ENCODE peak calls at places on chromosomes 7 and 10, in six cellular contexts. B, Y, E, Q, X and O are unnamed samples.
A peak's percentile ranks its signal among the peaks of the same experiment; 100 is the strongest.

GRCh38 chr10:51960494-51960895 is 261.1 kb upstream of the CSTF2T start:
- DNase-seq in X (no peak), E (no peak), B (no peak), Q (peak; percentile 2), Y (no peak), O (peak; percentile 4)

GRCh38 chr10:72310241-72310633 is 36.5 kb downstream of the DDIT4 start:
- DNase-seq in B (peak; percentile 51), E (peak; percentile 52), Q (no peak), X (no peak), Y (no peak), O (no peak)

GRCh38 chr7:25031007-25031406 is 51.0 kb upstream of the OSBPL3 start:
- DNase-seq in E (no peak), Y (peak; percentile 2), X (peak; percentile 48), Q (peak; percentile 20), B (no peak), O (no peak)

GRCh38 chr7:154503962-154504550 is 451.9 kb downstream of the DPP6 start:
- DNase-seq in Q (no peak), E (no peak), Y (no peak), B (no peak), X (no peak), O (no peak)

GRCh38 chr10:124124123-124124768 is 30.8 kb upstream of the CHST15 start:
- DNase-seq in Y (no peak), Q (no peak), B (no peak), E (peak; percentile 9), X (no peak), O (no peak)

GRCh38 chr10:8477300-8477699 is 422.8 kb downstream of the GATA3 start:
- DNase-seq in X (no peak), Y (no peak), Q (no peak), B (no peak), E (no peak), O (no peak)

GRCh38 chr10:51700228-51700835 is 937 bp upstream of the CSTF2T start:
- DNase-seq in Q (no peak), X (peak; percentile 17), E (peak; percentile 43), B (peak; percentile 59), Y (no peak), O (peak; percentile 8)

GRCh38 chr10:23656735-23657134 is 217.9 kb downstream of the OTUD1 start:
- DNase-seq in B (no peak), Y (no peak), X (no peak), Q (no peak), E (no peak), O (no peak)

GRCh38 chr7:106283831-106284515 is 810 bp downstream of the NAMPT start:
- DNase-seq in E (peak; percentile 70), Q (no peak), B (peak; percentile 74), X (peak; percentile 65), Y (no peak), O (peak; percentile 12)
- TF ChIP-seq POLR2A in E (peak; percentile 9), Q (no peak), B (peak; percentile 2), X (peak; percentile 70), Y (no peak), O (no peak)

GRCh38 chr10:70480254-70480861 is 1.8 kb downstream of the PALD1 start:
- DNase-seq in Y (no peak), X (peak; percentile 46), E (no peak), B (no peak), Q (peak; percentile 62), O (no peak)

GRCh38 chr10:70478191-70479160 is at the start of gene PALD1:
- DNase-seq in B (peak; percentile 76), Q (peak; percentile 79), X (peak; percentile 65), E (peak; percentile 78), Y (no peak), O (no peak)

GRCh38 chr10:70479626-70480253 is 1.2 kb downstream of the PALD1 start:
- DNase-seq in E (no peak), Q (no peak), X (peak; percentile 49), B (no peak), Y (no peak), O (no peak)

GRCh38 chr10:70477661-70478162 is 855 bp upstream of the PALD1 start:
- DNase-seq in X (peak; percentile 23), E (no peak), Y (no peak), B (peak; percentile 71), Q (no peak), O (no peak)

GRCh38 chr10:70479161-70479531 is 579 bp downstream of the PALD1 start:
- DNase-seq in E (no peak), B (no peak), Q (no peak), Y (no peak), X (no peak), O (no peak)
- TF ChIP-seq POLR2A in E (no peak), B (no peak), Q (no peak), Y (no peak), X (no peak), O (no peak)

DNA sequence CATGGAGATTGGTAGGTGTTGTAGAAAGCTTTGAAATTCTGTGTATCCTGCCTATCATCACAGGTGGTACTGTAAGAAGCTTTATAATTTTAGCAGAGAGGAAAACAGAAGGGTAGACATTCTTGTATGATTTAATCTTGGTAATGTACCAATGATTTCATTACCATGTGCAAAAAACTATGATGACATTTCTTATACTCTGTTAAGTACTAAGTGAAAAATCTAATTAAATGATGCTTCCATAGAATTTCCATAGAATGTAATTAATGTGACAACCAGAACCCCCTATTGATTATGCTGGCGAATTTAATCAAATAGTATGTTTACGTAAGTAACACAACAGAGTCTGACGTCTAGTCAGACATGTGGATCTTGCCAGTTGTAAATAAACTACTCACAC is 16.0 kb upstream of the RHOBTB1 start:
- DNase-seq in X (no peak), Y (no peak), E (no peak), B (no peak), Q (no peak), O (no peak)
- TF ChIP-seq POLR2A in X (no peak), Y (no peak), E (no peak), B (no peak), Q (no peak), O (no peak)

DNA sequence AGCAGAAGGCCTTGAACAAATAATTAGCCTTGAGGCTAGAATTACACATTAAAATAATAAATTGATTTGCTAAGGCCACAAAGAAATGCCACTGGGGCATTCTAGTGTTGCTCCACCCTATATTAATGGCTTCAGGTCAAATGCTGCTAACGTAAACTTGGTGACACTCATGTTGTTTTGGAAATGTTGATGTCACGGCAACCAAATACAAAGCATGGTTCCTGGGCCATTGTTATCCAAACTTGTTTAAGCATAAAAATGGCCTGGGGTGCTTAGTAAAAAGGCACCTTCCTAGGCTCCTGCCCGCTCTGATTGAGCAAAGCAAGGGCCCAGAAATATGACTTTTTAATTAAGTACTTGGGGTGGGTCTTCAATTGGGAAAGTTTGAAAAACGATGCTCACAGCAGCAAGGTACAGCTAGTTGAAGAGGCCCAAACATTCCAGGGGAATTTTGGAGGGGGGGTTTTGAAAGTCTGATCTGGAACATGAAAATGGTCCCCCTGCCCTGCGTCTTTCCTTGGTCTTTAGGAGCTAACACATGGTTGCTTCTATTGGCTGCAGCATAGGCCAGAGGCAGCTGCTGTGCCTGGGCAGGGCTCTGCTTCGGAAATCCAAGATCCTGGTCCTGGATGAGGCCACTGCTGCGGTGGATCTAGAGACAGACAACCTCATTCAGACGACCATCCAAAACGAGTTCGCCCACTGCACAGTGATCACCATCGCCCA is 67.8 kb downstream of the ABCC2 start:
- DNase-seq in Y (no peak), Q (no peak), X (no peak), E (no peak), B (no peak), O (no peak)
- TF ChIP-seq POLR2A in Y (no peak), Q (no peak), X (no peak), E (no peak), B (no peak), O (no peak)

GRCh38 chr10:77724820-77725219 is 87.2 kb upstream of the KCNMA1 start:
- DNase-seq in Y (no peak), Q (no peak), E (no peak), B (no peak), X (no peak), O (no peak)
- TF ChIP-seq POLR2A in Y (no peak), Q (no peak), E (no peak), B (no peak), X (no peak), O (no peak)

DNA sequence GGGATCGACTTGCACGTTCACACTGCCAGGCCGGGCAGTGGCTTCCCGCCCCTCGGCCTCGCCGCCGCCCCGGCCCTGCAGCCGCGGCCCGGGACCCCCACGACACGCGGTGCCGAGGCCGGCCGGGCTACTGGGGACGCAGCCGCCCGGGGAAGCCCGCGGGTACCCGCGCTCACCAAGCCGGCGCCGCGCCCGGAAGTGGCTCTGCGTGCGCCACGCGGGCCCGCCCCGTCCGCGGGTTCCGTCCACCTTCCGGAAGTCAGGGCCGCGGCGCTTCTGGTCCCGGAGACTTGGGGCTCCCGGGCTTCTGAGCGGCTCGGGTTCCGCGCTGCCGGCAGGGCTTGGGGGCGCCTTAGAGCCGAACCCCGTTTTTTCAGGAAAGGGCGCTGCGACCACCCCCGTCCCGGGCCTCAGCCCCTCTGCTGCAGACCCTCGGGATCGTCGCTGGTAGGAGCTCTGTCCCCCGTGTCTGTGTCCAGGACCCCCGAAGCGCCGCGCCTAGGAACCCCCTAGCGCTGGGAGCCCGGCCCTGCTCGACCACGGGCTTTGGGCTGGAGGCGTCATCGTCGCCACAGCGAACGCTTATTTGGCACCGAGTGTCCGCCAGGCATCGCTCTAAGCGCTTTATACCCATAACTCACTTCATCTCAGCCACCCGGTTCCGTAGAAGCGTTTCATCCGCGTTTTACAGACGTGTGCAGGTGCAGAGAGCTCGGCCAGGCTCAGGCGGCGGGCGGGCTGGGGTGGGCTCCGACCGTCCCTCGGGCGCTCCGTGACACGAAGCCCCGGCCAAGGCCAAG is at the start of gene PSMG3:
- DNase-seq in Y (peak; percentile 47), E (peak; percentile 92), B (peak; percentile 94), Q (peak; percentile 99), X (peak; percentile 93), O (peak; percentile 97)
- TF ChIP-seq POLR2A in Y (no peak), E (peak; percentile 67), B (peak; percentile 75), Q (peak; percentile 78), X (peak; percentile 81), O (peak; percentile 86)

GRCh38 chr7:17184805-17185689 is 113.4 kb upstream of the AHR start:
- DNase-seq in Y (no peak), B (no peak), X (no peak), E (no peak), Q (no peak), O (peak; percentile 12)
- TF ChIP-seq POLR2A in Y (no peak), B (no peak), X (no peak), E (no peak), Q (no peak), O (no peak)

GRCh38 chr10:11895598-11895997 is 72.4 kb downstream of the PROSER2 start:
- DNase-seq in E (no peak), B (no peak), Q (no peak), Y (no peak), X (no peak), O (no peak)

GRCh38 chr10:11893749-11894278 is 70.7 kb downstream of the PROSER2 start:
- DNase-seq in B (no peak), Q (no peak), E (no peak), X (no peak), Y (no peak), O (no peak)

GRCh38 chr10:11895108-11895466 is 71.9 kb downstream of the PROSER2 start:
- DNase-seq in B (no peak), E (no peak), Q (no peak), Y (no peak), X (no peak), O (no peak)

GRCh38 chr10:11896549-11897200 is 73.5 kb downstream of the PROSER2 start:
- DNase-seq in Q (no peak), Y (no peak), B (no peak), X (no peak), E (no peak), O (no peak)

GRCh38 chr10:11894381-11895107 is 71.4 kb downstream of the PROSER2 start:
- DNase-seq in Q (no peak), B (no peak), Y (no peak), E (no peak), X (no peak), O (no peak)
- TF ChIP-seq POLR2A in Q (no peak), B (no peak), Y (no peak), E (no peak), X (no peak), O (no peak)